ENCODE peak calls at places on chromosomes 12 and 14, in five cellular contexts. U is activated T-cell treated with anti-CD3 and anti-CD28 coated beads for 48 hours, L is cardiac muscle cell, M is left colon, K is cortex of kidney. E is an unnamed sample.

GRCh38 chr14:61111145-61112130 is 130.4 kb downstream of the SLC38A6 start:
- DNase-seq in U (no peak), L (no peak), M (no peak), K (no peak), E (no peak)

GRCh38 chr14:22852940-22853767 is 16.8 kb downstream of the MMP14 start:
- DNase-seq in U (peak; percentile 89), L (peak; percentile 84), M (peak; percentile 85), K (no peak), E (no peak)

GRCh38 chr14:70635971-70636595 is 5.6 kb upstream of the TTC9 start:
- DNase-seq in U (no peak), L (no peak), M (no peak), K (no peak), E (no peak)

GRCh38 chr12:127681151-127681754 is 585.7 kb upstream of the TMEM132C start:
- DNase-seq in U (no peak), L (no peak), M (no peak), K (no peak), E (no peak)

GRCh38 chr12:132417741-132418140 is 72.2 kb upstream of the FBRSL1 start:
- DNase-seq in U (no peak), L (no peak), M (no peak), K (no peak), E (no peak)

GRCh38 chr12:117466677-117467362 is 105.4 kb upstream of the NOS1 start:
- DNase-seq in U (no peak), L (no peak), M (no peak), K (no peak), E (no peak)

GRCh38 chr12:124567035-124567672 is at the start of gene NCOR2:
- DNase-seq in U (peak; percentile 45), L (peak; percentile 56), M (no peak), K (no peak), E (no peak)

GRCh38 chr14:99780690-99781089 is 12.5 kb upstream of the EML1 start:
- DNase-seq in U (no peak), L (no peak), M (no peak), K (no peak), E (no peak)

GRCh38 chr12:6947615-6948014 is 3.5 kb upstream of the PTPN6 start:
- DNase-seq in U (no peak), L (no peak), M (no peak), K (no peak), E (no peak)

GRCh38 chr14:71652368-71652767 is 279.9 kb upstream of the RGS6 start:
- DNase-seq in U (no peak), L (no peak), M (no peak), K (no peak), E (no peak)

GRCh38 chr12:13887774-13888388 is 93.5 kb downstream of the GRIN2B start:
- DNase-seq in U (no peak), L (no peak), M (peak; percentile 35), K (no peak), E (no peak)

GRCh38 chr14:76546426-76547221 is 170.7 kb downstream of the ESRRB start:
- DNase-seq in U (no peak), L (peak; percentile 67), M (no peak), K (no peak), E (no peak)

GRCh38 chr14:94670692-94671285 is 58.6 kb downstream of the SERPINA3 start:
- DNase-seq in U (no peak), L (no peak), M (no peak), K (no peak), E (peak; percentile 40)

GRCh38 chr12:131896811-131897270 is 2.4 kb downstream of the ULK1 start:
- DNase-seq in U (no peak), L (no peak), M (no peak), K (no peak), E (no peak)

GRCh38 chr12:13223941-13224340 is 27.4 kb downstream of the EMP1 start:
- DNase-seq in U (no peak), L (no peak), M (no peak), K (no peak), E (no peak)